ENCODE peak calls at places on chromosomes 11 and 22, in ten cellular contexts. Z, W, T, S, U, Y, K, J, H and X are unnamed samples.

GRCh38 chr11:19625438-19625837 is 87.2 kb upstream of the NAV2 start:
- DNase-seq in Y (no peak), W (no peak), H (no peak), K (no peak), T (no peak), Z (peak; percentile 62), S (no peak), J (no peak), U (no peak), X (no peak)

GRCh38 chr11:131512228-131512627 is 141.8 kb downstream of the NTM start:
- DNase-seq in W (no peak), U (no peak), K (no peak), S (no peak), H (no peak), T (no peak), Z (no peak), Y (no peak), J (no peak), X (no peak)

GRCh38 chr22:38802671-38803121 is 8.8 kb upstream of the DNAL4 start:
- DNase-seq in K (peak; percentile 13), Y (peak; percentile 80), U (peak; percentile 38), Z (peak; percentile 96), T (no peak), S (peak; percentile 24), W (no peak), H (no peak), J (peak; percentile 41), X (peak; percentile 85)

GRCh38 chr11:108591893-108592292 is 1.7 kb downstream of the EXPH5 start:
- DNase-seq in Y (no peak), S (no peak), J (no peak), H (no peak), U (no peak), K (no peak), Z (no peak), W (no peak), T (no peak), X (no peak)

GRCh38 chr22:50523806-50524663 is 1.4 kb downstream of the SCO2 start:
- DNase-seq in U (no peak), J (no peak), W (no peak), H (peak; percentile 75), T (no peak), Y (no peak), K (no peak), S (no peak), Z (no peak), X (no peak)

GRCh38 chr22:49158741-49159564 is 668.7 kb downstream of the BRD1 start:
- DNase-seq in K (no peak), Z (no peak), W (no peak), H (no peak), J (no peak), S (no peak), U (no peak), T (peak; percentile 20), Y (no peak), X (no peak)

GRCh38 chr22:31133911-31134310 is 6.4 kb downstream of the PLA2G3 start:
- DNase-seq in T (no peak), Y (no peak), Z (no peak), S (no peak), J (no peak), W (no peak), K (no peak), U (no peak), H (no peak), X (no peak)

GRCh38 chr11:69355346-69355940 is 61.5 kb downstream of the MYEOV start:
- DNase-seq in W (no peak), U (no peak), Z (no peak), S (no peak), T (no peak), K (no peak), Y (no peak), H (no peak), J (no peak), X (no peak)

GRCh38 chr22:40176921-40177737 is 596 bp upstream of the TNRC6B start:
- DNase-seq in S (peak; percentile 26), Y (peak; percentile 78), K (peak; percentile 73), J (no peak), H (no peak), U (no peak), W (peak; percentile 58), T (peak; percentile 47), Z (peak; percentile 75), X (no peak)

GRCh38 chr11:130999086-130999485 is 82.8 kb upstream of the SNX19 start:
- DNase-seq in W (no peak), Z (peak; percentile 71), J (no peak), H (no peak), T (no peak), Y (no peak), S (no peak), U (no peak), K (no peak), X (no peak)

GRCh38 chr22:30023099-30023498 is 57.2 kb upstream of the HORMAD2 start:
- DNase-seq in K (no peak), T (no peak), J (no peak), Z (no peak), W (no peak), H (no peak), U (no peak), S (no peak), Y (no peak), X (no peak)

GRCh38 chr11:77287136-77287535 is 14.3 kb downstream of the GDPD4 start:
- DNase-seq in Z (no peak), K (no peak), H (no peak), T (no peak), Y (no peak), S (no peak), U (no peak), J (no peak), W (no peak), X (no peak)

GRCh38 chr22:32473388-32473952 is 1.1 kb upstream of the FBXO7 start:
- DNase-seq in Z (peak; percentile 74), Y (no peak), S (peak; percentile 13), T (no peak), W (no peak), U (no peak), H (no peak), K (peak; percentile 64), J (no peak), X (peak; percentile 44)

GRCh38 chr11:10750838-10751580 is at the start of gene CTR9:
- DNase-seq in U (peak; percentile 94), Z (peak; percentile 93), K (peak; percentile 97), S (peak; percentile 84), T (peak; percentile 95), Y (peak; percentile 92), J (peak; percentile 94), H (peak; percentile 98), W (peak; percentile 89), X (peak; percentile 68)
- TF ChIP-seq CTCF in U (peak; percentile 50), Z (peak; percentile 34), K (peak; percentile 32), S (peak; percentile 40), T (no peak), Y (no peak), J (no peak), H (no peak), W (no peak), X (peak; percentile 29)

GRCh38 chr11:1706634-1707400 is 9.8 kb downstream of the KRTAP5-6 start:
- DNase-seq in J (no peak), Z (no peak), Y (no peak), K (peak; percentile 19), W (no peak), U (no peak), T (no peak), S (no peak), H (no peak), X (no peak)

GRCh38 chr11:1702506-1702905 is 5.5 kb downstream of the KRTAP5-6 start:
- DNase-seq in J (no peak), S (no peak), T (no peak), W (no peak), H (no peak), U (no peak), Y (no peak), Z (no peak), K (no peak), X (no peak)

GRCh38 chr11:1707751-1708150 is 10.8 kb downstream of the KRTAP5-6 start:
- DNase-seq in K (no peak), U (no peak), Z (no peak), W (no peak), H (no peak), S (no peak), J (no peak), T (no peak), Y (no peak), X (no peak)

GRCh38 chr11:1703146-1703545 is 6.2 kb downstream of the KRTAP5-6 start:
- DNase-seq in Z (no peak), S (no peak), T (no peak), J (no peak), W (no peak), K (no peak), H (no peak), U (no peak), Y (no peak), X (no peak)

DNA sequence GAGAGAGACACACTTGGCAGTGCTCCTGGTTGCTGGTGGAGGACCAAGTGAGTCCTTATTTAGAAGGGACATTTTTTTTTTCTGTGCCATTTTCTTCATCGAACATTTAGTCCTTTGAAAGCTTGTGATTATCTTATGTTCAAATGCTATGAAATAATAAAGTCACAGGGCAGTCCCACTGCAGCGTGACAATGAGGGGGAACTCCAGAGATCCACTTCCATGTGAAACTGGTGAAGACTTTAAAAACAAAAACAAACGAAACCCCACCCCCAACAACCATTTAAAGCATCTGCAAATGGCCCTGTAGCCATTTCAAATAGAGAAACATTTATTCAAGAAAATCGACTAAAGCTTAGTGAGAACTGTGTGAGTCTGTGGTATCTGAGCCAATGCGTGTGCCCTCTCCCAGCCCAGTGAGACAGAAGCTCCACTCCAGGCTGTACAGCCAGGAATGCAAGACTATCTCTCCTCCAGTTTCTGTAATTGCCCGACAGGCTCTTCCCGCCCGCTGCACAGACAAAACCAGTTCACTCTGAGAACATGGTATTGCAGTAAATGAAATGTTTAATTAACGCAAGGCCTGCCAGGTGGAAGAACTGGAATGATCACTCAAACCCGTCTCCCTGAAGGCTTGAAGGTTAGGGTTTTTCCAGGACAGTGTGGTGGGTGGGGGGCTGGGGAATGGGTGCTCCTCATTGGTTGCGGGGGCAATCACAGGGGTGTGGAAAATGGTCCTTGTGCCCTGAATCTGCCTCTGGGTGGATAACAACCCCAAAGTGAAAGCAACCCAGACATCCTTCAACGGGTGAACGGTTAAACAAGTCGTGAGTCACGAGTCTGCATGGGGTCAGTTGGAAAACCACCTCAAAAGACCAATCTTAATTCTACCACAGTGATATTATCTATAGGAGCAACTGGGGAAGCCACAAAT is 8.4 kb downstream of the KRTAP5-6 start:
- DNase-seq in T (no peak), K (no peak), H (no peak), U (no peak), W (no peak), S (no peak), Z (no peak), Y (no peak), J (no peak), X (no peak)
- H3K4me3 ChIP-seq in T (no peak overlapping the region), K (no peak overlapping the region), H (peak overlapping the region; percentile 46), U (no peak overlapping the region), W (no peak overlapping the region), S (no peak overlapping the region), Z (no peak overlapping the region), Y (no peak overlapping the region), J (no peak overlapping the region), X (no peak overlapping the region)

GRCh38 chr22:23520875-23521441 is 59.1 kb downstream of the IGLL1 start:
- DNase-seq in T (no peak), H (no peak), Y (no peak), U (peak; percentile 58), K (peak; percentile 45), S (peak; percentile 41), Z (peak; percentile 33), W (no peak), J (no peak), X (no peak)
- H3K27ac ChIP-seq in T (peak overlapping the region; percentile 87), H (peak overlapping the region; percentile 88), Y (peak overlapping the region; percentile 84), U (peak overlapping the region; percentile 90), K (peak overlapping the region; percentile 95), S (peak overlapping the region; percentile 99), Z (peak overlapping the region; percentile 89), W (no peak overlapping the region), J (peak overlapping the region; percentile 77), X (peak overlapping the region; percentile 88)

GRCh38 chr11:14308897-14309387 is 50.0 kb downstream of the RRAS2 start:
- DNase-seq in Z (no peak), W (no peak), S (no peak), T (no peak), U (no peak), J (no peak), Y (no peak), H (no peak), K (no peak), X (no peak)
- TF ChIP-seq CTCF in Z (no peak), W (no peak), S (no peak), T (no peak), U (no peak), J (no peak), Y (no peak), H (no peak), K (no peak), X (no peak)